ENCODE peak calls at places on chromosomes 1 and 21, in nine cellular contexts. Y, R, P, C, T, V, M, O and X are unnamed samples.

GRCh38 chr1:41919764-41920397 is 1.2 kb upstream of the HIVEP3 start:
- DNase-seq in Y (peak; percentile 60), R (peak; percentile 20), P (no peak), C (peak; percentile 64), T (peak; percentile 87), V (peak; percentile 85), M (peak; percentile 82), O (no peak), X (peak; percentile 87)

GRCh38 chr1:47396671-47397196 is 19.4 kb upstream of the FOXE3 start:
- DNase-seq in Y (no peak), R (no peak), P (no peak), C (no peak), T (no peak), V (no peak), M (no peak), O (no peak), X (no peak)

GRCh38 chr1:17523487-17524029 is 15.9 kb upstream of the ARHGEF10L start:
- DNase-seq in Y (no peak), R (no peak), P (no peak), C (no peak), T (no peak), V (no peak), M (no peak), O (no peak), X (no peak)

GRCh38 chr1:75519626-75520025 is 91.3 kb downstream of the SLC44A5 start:
- DNase-seq in Y (no peak), R (no peak), P (no peak), C (no peak), T (no peak), V (no peak), M (no peak), O (no peak), X (no peak)

GRCh38 chr1:27872059-27872801 is at the start of gene THEMIS2:
- DNase-seq in Y (peak; percentile 49), R (peak; percentile 24), P (peak; percentile 14), C (peak; percentile 71), T (peak; percentile 85), V (peak; percentile 78), M (no peak), O (no peak), X (peak; percentile 93)

GRCh38 chr1:25869909-25870606 is 5.5 kb downstream of the PAQR7 start:
- DNase-seq in Y (no peak), R (no peak), P (no peak), C (no peak), T (no peak), V (no peak), M (no peak), O (no peak), X (no peak)

GRCh38 chr1:13628711-13629110 is 45.1 kb downstream of the PDPN start:
- DNase-seq in Y (no peak), R (no peak), P (no peak), C (no peak), T (no peak), V (peak; percentile 40), M (no peak), O (no peak), X (no peak)

GRCh38 chr1:26084091-26084561 is 16.7 kb upstream of the TRIM63 start:
- DNase-seq in Y (no peak), R (no peak), P (no peak), C (no peak), T (no peak), V (no peak), M (no peak), O (no peak), X (no peak)

GRCh38 chr1:182995894-182996293 is 27.3 kb upstream of the LAMC1 start:
- DNase-seq in Y (no peak), R (no peak), P (no peak), C (no peak), T (no peak), V (no peak), M (no peak), O (peak; percentile 38), X (no peak)

GRCh38 chr21:44438531-44439210 is 16.6 kb upstream of the LRRC3 start:
- DNase-seq in Y (no peak), R (no peak), P (no peak), C (no peak), T (no peak), V (no peak), M (no peak), O (no peak), X (no peak)

GRCh38 chr1:197944485-197944884 is 27.3 kb downstream of the LHX9 start:
- DNase-seq in Y (no peak), R (no peak), P (no peak), C (no peak), T (no peak), V (no peak), M (no peak), O (no peak), X (no peak)

GRCh38 chr1:51086496-51087271 is 15.3 kb upstream of the C1orf185 start:
- DNase-seq in Y (no peak), R (no peak), P (no peak), C (no peak), T (no peak), V (no peak), M (no peak), O (no peak), X (peak; percentile 64)

GRCh38 chr1:41239988-41240610 is 2.0 kb downstream of the SCMH1 start:
- DNase-seq in Y (no peak), R (peak; percentile 88), P (peak; percentile 71), C (no peak), T (no peak), V (no peak), M (no peak), O (peak; percentile 68), X (no peak)

GRCh38 chr1:78441921-78442320 is 48.9 kb upstream of the PTGFR start:
- DNase-seq in Y (no peak), R (peak; percentile 7), P (peak; percentile 74), C (no peak), T (no peak), V (peak; percentile 19), M (no peak), O (no peak), X (no peak)

GRCh38 chr1:236024655-236025054 is 40.2 kb downstream of the NID1 start:
- DNase-seq in Y (no peak), R (no peak), P (peak; percentile 89), C (no peak), T (no peak), V (no peak), M (no peak), O (no peak), X (no peak)

GRCh38 chr21:45317401-45318145 is 29.9 kb upstream of the POFUT2 start:
- DNase-seq in Y (no peak), R (peak; percentile 67), P (peak; percentile 92), C (no peak), T (no peak), V (peak; percentile 84), M (no peak), O (no peak), X (peak; percentile 64)

GRCh38 chr1:116667577-116668105 is at the start of gene IGSF3:
- DNase-seq in Y (no peak), R (peak; percentile 24), P (no peak), C (peak; percentile 19), T (peak; percentile 72), V (peak; percentile 92), M (peak; percentile 72), O (no peak), X (peak; percentile 93)

GRCh38 chr1:27650527-27651175 is 15.7 kb upstream of the FGR start:
- DNase-seq in Y (no peak), R (peak; percentile 59), P (peak; percentile 86), C (no peak), T (no peak), V (peak; percentile 71), M (no peak), O (peak; percentile 57), X (peak; percentile 86)

GRCh38 chr1:168637350-168637991 is 61.1 kb downstream of the XCL1 start:
- DNase-seq in Y (no peak), R (peak; percentile 39), P (peak; percentile 63), C (no peak), T (no peak), V (peak; percentile 67), M (peak; percentile 59), O (no peak), X (no peak)

GRCh38 chr1:97144527-97144926 is 422.9 kb downstream of the PTBP2 start:
- DNase-seq in Y (no peak), R (peak; percentile 81), P (peak; percentile 88), C (no peak), T (no peak), V (peak; percentile 73), M (no peak), O (no peak), X (no peak)

GRCh38 chr1:234988160-234988528 is 140.5 kb downstream of the TOMM20 start:
- DNase-seq in Y (no peak), R (no peak), P (no peak), C (no peak), T (no peak), V (no peak), M (no peak), O (no peak), X (no peak)

GRCh38 chr1:150548632-150549495 is at the start of gene ADAMTSL4:
- DNase-seq in Y (no peak), R (peak; percentile 83), P (peak; percentile 87), C (no peak), T (peak; percentile 55), V (peak; percentile 59), M (no peak), O (peak; percentile 1), X (peak; percentile 87)

GRCh38 chr1:98897046-98897445 is 107.6 kb downstream of the PLPPR5 start:
- DNase-seq in Y (no peak), R (no peak), P (no peak), C (no peak), T (no peak), V (no peak), M (no peak), O (no peak), X (no peak)

GRCh38 chr1:156652131-156652991 is 10.4 kb downstream of the BCAN start:
- DNase-seq in Y (no peak), R (peak; percentile 36), P (peak; percentile 41), C (no peak), T (peak; percentile 35), V (no peak), M (no peak), O (no peak), X (peak; percentile 92)

GRCh38 chr1:245765241-245766000 is 610.6 kb downstream of the KIF26B start:
- DNase-seq in Y (no peak), R (peak; percentile 63), P (peak; percentile 67), C (no peak), T (no peak), V (peak; percentile 45), M (no peak), O (no peak), X (no peak)

GRCh38 chr1:6348511-6349191 is 44.9 kb downstream of the ACOT7 start:
- DNase-seq in Y (peak; percentile 16), R (peak; percentile 32), P (peak; percentile 3), C (peak; percentile 40), T (peak; percentile 54), V (peak; percentile 93), M (no peak), O (peak; percentile 43), X (no peak)

GRCh38 chr1:51926171-51926812 is 47.8 kb upstream of the NRDC start:
- DNase-seq in Y (no peak), R (peak; percentile 66), P (peak; percentile 77), C (no peak), T (peak; percentile 4), V (peak; percentile 66), M (no peak), O (no peak), X (peak; percentile 67)

GRCh38 chr21:17427157-17427556 is 85.7 kb upstream of the CXADR start:
- DNase-seq in Y (no peak), R (no peak), P (no peak), C (no peak), T (no peak), V (no peak), M (no peak), O (no peak), X (no peak)

GRCh38 chr1:219555031-219555667 is 57.8 kb downstream of the ZC3H11B start:
- DNase-seq in Y (no peak), R (peak; percentile 66), P (peak; percentile 7), C (no peak), T (no peak), V (peak; percentile 65), M (peak; percentile 2), O (no peak), X (peak; percentile 74)

GRCh38 chr1:231040800-231041704 is 998 bp upstream of the FAM89A start:
- DNase-seq in Y (no peak), R (no peak), P (no peak), C (no peak), T (no peak), V (no peak), M (no peak), O (no peak), X (peak; percentile 76)

GRCh38 chr1:210535796-210536195 is 207.1 kb downstream of the HHAT start:
- DNase-seq in Y (no peak), R (no peak), P (no peak), C (no peak), T (no peak), V (no peak), M (no peak), O (no peak), X (no peak)